ENCODE peak calls at places on chromosomes 6 and 20, in six cellular contexts. E, Z, V, K, N and D are unnamed samples.

GRCh38 chr6:54074109-54074508 is 37.1 kb upstream of the MLIP start:
- DNase-seq in V (no peak), Z (no peak), K (no peak), E (no peak), N (no peak), D (no peak)

GRCh38 chr6:27139753-27140522 is 107.6 kb upstream of the PRSS16 start:
- DNase-seq in K (no peak), N (no peak), E (no peak), V (no peak), Z (no peak), D (no peak)

GRCh38 chr6:40397287-40398033 is 189.7 kb downstream of the LRFN2 start:
- DNase-seq in Z (no peak), V (no peak), N (no peak), E (no peak), K (no peak), D (no peak)

GRCh38 chr20:53949319-53949839 is 121.0 kb downstream of the BCAS1 start:
- DNase-seq in E (peak), N (peak), Z (peak), K (peak), V (no peak), D (peak)

GRCh38 chr20:50320005-50320909 is 129.6 kb downstream of the CEBPB start:
- DNase-seq in K (no peak), N (no peak), E (no peak), V (no peak), Z (no peak), D (no peak)

GRCh38 chr20:35269055-35269781 is 8.7 kb downstream of the MMP24OS start:
- DNase-seq in Z (peak), V (no peak), N (peak), E (peak), K (peak), D (peak)

GRCh38 chr20:13464702-13465101 is 174.0 kb downstream of the TASP1 start:
- DNase-seq in E (no peak), K (no peak), Z (no peak), V (no peak), N (no peak), D (no peak)

GRCh38 chr6:169158750-169159149 is 94.9 kb downstream of the THBS2 start:
- DNase-seq in E (no peak), Z (no peak), N (no peak), V (no peak), K (no peak), D (no peak)

GRCh38 chr6:155466546-155466945 is 10.9 kb upstream of the NOX3 start:
- DNase-seq in Z (no peak), E (no peak), V (no peak), N (no peak), K (no peak), D (no peak)

GRCh38 chr6:151044465-151045441 is 179.3 kb downstream of the MTHFD1L start:
- DNase-seq in E (peak), N (no peak), Z (no peak), V (peak), K (no peak), D (no peak)

GRCh38 chr6:132780770-132781371 is 17.6 kb downstream of the SLC18B1 start:
- DNase-seq in K (no peak), E (no peak), V (no peak), N (peak), Z (no peak), D (no peak)

GRCh38 chr6:28638915-28639314 is 113.2 kb downstream of the GPX5 start:
- DNase-seq in N (no peak), E (no peak), K (no peak), V (no peak), Z (no peak), D (no peak)

GRCh38 chr6:79570129-79570801 is 33.0 kb upstream of the LCA5 start:
- DNase-seq in V (no peak), N (peak), E (no peak), Z (no peak), K (no peak), D (no peak)

GRCh38 chr6:156778615-156779205 is 1.5 kb downstream of the ARID1B start:
- DNase-seq in E (peak), V (no peak), N (peak), Z (peak), K (peak), D (peak)

GRCh38 chr20:16145919-16146318 is 427.3 kb downstream of the KIF16B start:
- DNase-seq in E (no peak), N (no peak), Z (no peak), K (no peak), V (no peak), D (no peak)

GRCh38 chr6:89566930-89567634 is 71.5 kb downstream of the LYRM2 start:
- DNase-seq in E (no peak), N (no peak), Z (no peak), K (peak), V (no peak), D (no peak)

GRCh38 chr6:145228962-145229582 is 506.2 kb downstream of the EPM2A start:
- DNase-seq in Z (no peak), V (no peak), K (no peak), N (no peak), E (no peak), D (no peak)

GRCh38 chr6:42217165-42217522 is 517 bp downstream of the MRPS10 start:
- DNase-seq in N (no peak), K (no peak), Z (no peak), E (no peak), V (no peak), D (no peak)

GRCh38 chr6:56255370-56255769 is 8.0 kb upstream of the COL21A1 start:
- DNase-seq in Z (no peak), V (no peak), K (no peak), E (no peak), N (no peak), D (no peak)

GRCh38 chr20:45998337-45998736 is 10.4 kb upstream of the MMP9 start:
- DNase-seq in V (no peak), Z (no peak), K (no peak), E (no peak), N (no peak), D (no peak)

GRCh38 chr6:139852067-139852466 is 477.6 kb upstream of the CITED2 start:
- DNase-seq in E (no peak), Z (no peak), N (no peak), V (no peak), K (no peak), D (no peak)

GRCh38 chr20:7346026-7346425 is 578.5 kb downstream of the BMP2 start:
- DNase-seq in N (no peak), E (no peak), K (no peak), V (no peak), Z (no peak), D (no peak)

GRCh38 chr6:5302995-5303622 is 41.8 kb downstream of the FARS2 start:
- DNase-seq in E (peak), V (no peak), Z (peak), K (no peak), N (peak), D (peak)

GRCh38 chr6:47075741-47076421 is 33.7 kb upstream of the ADGRF1 start:
- DNase-seq in N (no peak), Z (no peak), V (no peak), E (no peak), K (peak), D (no peak)

GRCh38 chr6:34381086-34381485 is 11.4 kb downstream of the NUDT3 start:
- DNase-seq in K (no peak), V (no peak), Z (no peak), N (no peak), E (no peak), D (no peak)

GRCh38 chr20:38961530-38962043 is 557 bp upstream of the DHX35 start:
- DNase-seq in N (no peak), K (no peak), E (no peak), Z (no peak), V (no peak), D (no peak)

GRCh38 chr20:37913563-37914366 is 10.8 kb downstream of the VSTM2L start:
- DNase-seq in E (no peak), Z (no peak), V (no peak), N (no peak), K (no peak), D (no peak)

GRCh38 chr20:17771206-17772004 is 71.6 kb downstream of the BANF2 start:
- DNase-seq in Z (no peak), E (no peak), K (no peak), N (no peak), V (no peak), D (no peak)

GRCh38 chr20:5205348-5206210 is 78.8 kb downstream of the CDS2 start:
- DNase-seq in N (peak), Z (peak), K (peak), E (peak), V (peak), D (peak)

GRCh38 chr6:147061152-147061551 is 143.1 kb upstream of the STXBP5 start:
- DNase-seq in Z (no peak), V (no peak), N (no peak), E (no peak), K (no peak), D (no peak)

GRCh38 chr6:151111670-151112069 is 128.1 kb upstream of the AKAP12 start:
- DNase-seq in V (no peak), Z (no peak), N (no peak), E (no peak), K (no peak), D (no peak)

GRCh38 chr6:82015043-82015442 is 232.5 kb downstream of the IBTK start:
- DNase-seq in Z (no peak), K (no peak), N (no peak), E (no peak), V (no peak), D (no peak)

GRCh38 chr20:38498909-38499308 is 26.3 kb downstream of the RALGAPB start:
- DNase-seq in V (no peak), K (no peak), Z (no peak), N (no peak), E (no peak), D (no peak)

GRCh38 chr6:89146748-89147715 is 1.2 kb downstream of the PM20D2 start:
- DNase-seq in V (no peak), N (peak), Z (no peak), K (no peak), E (no peak), D (peak)

GRCh38 chr6:149136273-149136912 is 181.1 kb upstream of the TAB2 start:
- DNase-seq in E (no peak), V (no peak), K (no peak), Z (no peak), N (no peak), D (no peak)

GRCh38 chr20:45042978-45043377 is 57.9 kb downstream of the KCNS1 start:
- DNase-seq in N (no peak), K (no peak), Z (no peak), E (no peak), V (no peak), D (no peak)

GRCh38 chr6:139990865-139991264 is 616.4 kb upstream of the CITED2 start:
- DNase-seq in Z (no peak), N (no peak), V (no peak), E (no peak), K (no peak), D (no peak)